ENCODE peak calls at places on chromosomes 2 and 18, in ten cellular contexts. One of them, this sample, is unnamed.

GRCh38 chr18:54780970-54781369 is 47.3 kb upstream of the RAB27B start:
- DNase-seq in Karpas-422: no peak
- DNase-seq in stimulated activated CD4-positive, alpha-beta T cell treated with anti-CD3 and anti-CD28 coated beads, Interleukin-2, amount 100 ng/mL, for 24 hours: no peak
- DNase-seq in NCI-H345: no peak
- DNase-seq in BE2C: no peak
- DNase-seq in activated CD4-positive, alpha-beta T cell treated with anti-CD3 and anti-CD28 coated beads, Interleukin-2, amount 50 U/mL, for 24 hours: no peak
- DNase-seq in RCC 7860: no peak
- DNase-seq in stomach: peak
- DNase-seq in T-helper 1 cell: no peak
- DNase-seq in AG08395: no peak
- DNase-seq in this sample: no peak

GRCh38 chr18:22639026-22639463 is 221.3 kb upstream of the CTAGE1 start:
- DNase-seq in Karpas-422: no peak
- DNase-seq in stimulated activated CD4-positive, alpha-beta T cell treated with anti-CD3 and anti-CD28 coated beads, Interleukin-2, amount 100 ng/mL, for 24 hours: no peak
- DNase-seq in NCI-H345: no peak
- DNase-seq in BE2C: no peak
- DNase-seq in activated CD4-positive, alpha-beta T cell treated with anti-CD3 and anti-CD28 coated beads, Interleukin-2, amount 50 U/mL, for 24 hours: no peak
- DNase-seq in RCC 7860: peak
- DNase-seq in stomach: no peak
- DNase-seq in T-helper 1 cell: no peak
- DNase-seq in AG08395: peak
- DNase-seq in this sample: no peak

GRCh38 chr2:72983500-72984039 is 66.3 kb downstream of the EMX1 start:
- DNase-seq in Karpas-422: no peak
- DNase-seq in stimulated activated CD4-positive, alpha-beta T cell treated with anti-CD3 and anti-CD28 coated beads, Interleukin-2, amount 100 ng/mL, for 24 hours: no peak
- DNase-seq in NCI-H345: no peak
- DNase-seq in BE2C: no peak
- DNase-seq in activated CD4-positive, alpha-beta T cell treated with anti-CD3 and anti-CD28 coated beads, Interleukin-2, amount 50 U/mL, for 24 hours: no peak
- DNase-seq in RCC 7860: no peak
- DNase-seq in stomach: peak
- DNase-seq in T-helper 1 cell: no peak
- DNase-seq in AG08395: no peak
- DNase-seq in this sample: no peak

GRCh38 chr2:220931491-220931890 is 640.6 kb downstream of the EPHA4 start:
- DNase-seq in Karpas-422: no peak
- DNase-seq in stimulated activated CD4-positive, alpha-beta T cell treated with anti-CD3 and anti-CD28 coated beads, Interleukin-2, amount 100 ng/mL, for 24 hours: no peak
- DNase-seq in NCI-H345: no peak
- DNase-seq in BE2C: no peak
- DNase-seq in activated CD4-positive, alpha-beta T cell treated with anti-CD3 and anti-CD28 coated beads, Interleukin-2, amount 50 U/mL, for 24 hours: no peak
- DNase-seq in RCC 7860: no peak
- DNase-seq in stomach: no peak
- DNase-seq in T-helper 1 cell: no peak
- DNase-seq in AG08395: no peak
- DNase-seq in this sample: no peak

GRCh38 chr2:74648009-74648443 is at the start of gene M1AP:
- DNase-seq in Karpas-422: no peak
- DNase-seq in stimulated activated CD4-positive, alpha-beta T cell treated with anti-CD3 and anti-CD28 coated beads, Interleukin-2, amount 100 ng/mL, for 24 hours: no peak
- DNase-seq in NCI-H345: no peak
- DNase-seq in BE2C: no peak
- DNase-seq in activated CD4-positive, alpha-beta T cell treated with anti-CD3 and anti-CD28 coated beads, Interleukin-2, amount 50 U/mL, for 24 hours: no peak
- DNase-seq in RCC 7860: no peak
- DNase-seq in stomach: peak
- DNase-seq in T-helper 1 cell: no peak
- DNase-seq in AG08395: no peak
- DNase-seq in this sample: peak

GRCh38 chr2:191714925-191715324 is 37.0 kb downstream of the NABP1 start:
- DNase-seq in Karpas-422: no peak
- DNase-seq in stimulated activated CD4-positive, alpha-beta T cell treated with anti-CD3 and anti-CD28 coated beads, Interleukin-2, amount 100 ng/mL, for 24 hours: no peak
- DNase-seq in NCI-H345: peak
- DNase-seq in BE2C: no peak
- DNase-seq in activated CD4-positive, alpha-beta T cell treated with anti-CD3 and anti-CD28 coated beads, Interleukin-2, amount 50 U/mL, for 24 hours: no peak
- DNase-seq in RCC 7860: no peak
- DNase-seq in stomach: no peak
- DNase-seq in T-helper 1 cell: no peak
- DNase-seq in AG08395: no peak
- DNase-seq in this sample: no peak

GRCh38 chr18:54739476-54739875 is 88.8 kb upstream of the RAB27B start:
- DNase-seq in Karpas-422: no peak
- DNase-seq in stimulated activated CD4-positive, alpha-beta T cell treated with anti-CD3 and anti-CD28 coated beads, Interleukin-2, amount 100 ng/mL, for 24 hours: no peak
- DNase-seq in NCI-H345: no peak
- DNase-seq in BE2C: no peak
- DNase-seq in activated CD4-positive, alpha-beta T cell treated with anti-CD3 and anti-CD28 coated beads, Interleukin-2, amount 50 U/mL, for 24 hours: no peak
- DNase-seq in RCC 7860: no peak
- DNase-seq in stomach: no peak
- DNase-seq in T-helper 1 cell: no peak
- DNase-seq in AG08395: no peak
- DNase-seq in this sample: no peak

GRCh38 chr2:233413529-233414272 is 59.4 kb downstream of the DGKD start:
- DNase-seq in Karpas-422: no peak
- DNase-seq in stimulated activated CD4-positive, alpha-beta T cell treated with anti-CD3 and anti-CD28 coated beads, Interleukin-2, amount 100 ng/mL, for 24 hours: peak
- DNase-seq in NCI-H345: peak
- DNase-seq in BE2C: peak
- DNase-seq in activated CD4-positive, alpha-beta T cell treated with anti-CD3 and anti-CD28 coated beads, Interleukin-2, amount 50 U/mL, for 24 hours: peak
- DNase-seq in RCC 7860: peak
- DNase-seq in stomach: peak
- DNase-seq in T-helper 1 cell: no peak
- DNase-seq in AG08395: peak
- DNase-seq in this sample: peak

GRCh38 chr2:9095226-9095625 is 91.7 kb upstream of the MBOAT2 start:
- DNase-seq in Karpas-422: no peak
- DNase-seq in stimulated activated CD4-positive, alpha-beta T cell treated with anti-CD3 and anti-CD28 coated beads, Interleukin-2, amount 100 ng/mL, for 24 hours: no peak
- DNase-seq in NCI-H345: no peak
- DNase-seq in BE2C: no peak
- DNase-seq in activated CD4-positive, alpha-beta T cell treated with anti-CD3 and anti-CD28 coated beads, Interleukin-2, amount 50 U/mL, for 24 hours: no peak
- DNase-seq in RCC 7860: no peak
- DNase-seq in stomach: no peak
- DNase-seq in T-helper 1 cell: no peak
- DNase-seq in AG08395: no peak
- DNase-seq in this sample: no peak

GRCh38 chr2:238471-239268 is 25.2 kb downstream of the SH3YL1 start:
- DNase-seq in Karpas-422: no peak
- DNase-seq in stimulated activated CD4-positive, alpha-beta T cell treated with anti-CD3 and anti-CD28 coated beads, Interleukin-2, amount 100 ng/mL, for 24 hours: no peak
- DNase-seq in NCI-H345: no peak
- DNase-seq in BE2C: no peak
- DNase-seq in activated CD4-positive, alpha-beta T cell treated with anti-CD3 and anti-CD28 coated beads, Interleukin-2, amount 50 U/mL, for 24 hours: no peak
- DNase-seq in RCC 7860: no peak
- DNase-seq in stomach: no peak
- DNase-seq in T-helper 1 cell: no peak
- DNase-seq in AG08395: no peak
- DNase-seq in this sample: no peak

GRCh38 chr2:3127710-3128109 is 249.9 kb downstream of the EIPR1 start:
- DNase-seq in Karpas-422: no peak
- DNase-seq in stimulated activated CD4-positive, alpha-beta T cell treated with anti-CD3 and anti-CD28 coated beads, Interleukin-2, amount 100 ng/mL, for 24 hours: no peak
- DNase-seq in NCI-H345: peak
- DNase-seq in BE2C: peak
- DNase-seq in activated CD4-positive, alpha-beta T cell treated with anti-CD3 and anti-CD28 coated beads, Interleukin-2, amount 50 U/mL, for 24 hours: no peak
- DNase-seq in RCC 7860: no peak
- DNase-seq in stomach: no peak
- DNase-seq in T-helper 1 cell: no peak
- DNase-seq in AG08395: no peak
- DNase-seq in this sample: no peak

GRCh38 chr2:224994221-224994843 is 47.9 kb downstream of the DOCK10 start:
- DNase-seq in Karpas-422: no peak
- DNase-seq in stimulated activated CD4-positive, alpha-beta T cell treated with anti-CD3 and anti-CD28 coated beads, Interleukin-2, amount 100 ng/mL, for 24 hours: no peak
- DNase-seq in NCI-H345: no peak
- DNase-seq in BE2C: no peak
- DNase-seq in activated CD4-positive, alpha-beta T cell treated with anti-CD3 and anti-CD28 coated beads, Interleukin-2, amount 50 U/mL, for 24 hours: no peak
- DNase-seq in RCC 7860: no peak
- DNase-seq in stomach: no peak
- DNase-seq in T-helper 1 cell: no peak
- DNase-seq in AG08395: no peak
- DNase-seq in this sample: no peak

GRCh38 chr2:16191431-16192200 is 251.3 kb downstream of the MYCN start:
- DNase-seq in Karpas-422: no peak
- DNase-seq in stimulated activated CD4-positive, alpha-beta T cell treated with anti-CD3 and anti-CD28 coated beads, Interleukin-2, amount 100 ng/mL, for 24 hours: no peak
- DNase-seq in NCI-H345: no peak
- DNase-seq in BE2C: peak
- DNase-seq in activated CD4-positive, alpha-beta T cell treated with anti-CD3 and anti-CD28 coated beads, Interleukin-2, amount 50 U/mL, for 24 hours: no peak
- DNase-seq in RCC 7860: no peak
- DNase-seq in stomach: no peak
- DNase-seq in T-helper 1 cell: no peak
- DNase-seq in AG08395: no peak
- DNase-seq in this sample: no peak

GRCh38 chr2:149653831-149654445 is 66.4 kb upstream of the MMADHC start:
- DNase-seq in Karpas-422: no peak
- DNase-seq in stimulated activated CD4-positive, alpha-beta T cell treated with anti-CD3 and anti-CD28 coated beads, Interleukin-2, amount 100 ng/mL, for 24 hours: no peak
- DNase-seq in NCI-H345: no peak
- DNase-seq in BE2C: no peak
- DNase-seq in activated CD4-positive, alpha-beta T cell treated with anti-CD3 and anti-CD28 coated beads, Interleukin-2, amount 50 U/mL, for 24 hours: no peak
- DNase-seq in RCC 7860: no peak
- DNase-seq in stomach: no peak
- DNase-seq in T-helper 1 cell: no peak
- DNase-seq in AG08395: no peak
- DNase-seq in this sample: no peak

GRCh38 chr2:185484601-185485000 is 254.0 kb upstream of the FSIP2 start:
- DNase-seq in Karpas-422: no peak
- DNase-seq in stimulated activated CD4-positive, alpha-beta T cell treated with anti-CD3 and anti-CD28 coated beads, Interleukin-2, amount 100 ng/mL, for 24 hours: no peak
- DNase-seq in NCI-H345: no peak
- DNase-seq in BE2C: no peak
- DNase-seq in activated CD4-positive, alpha-beta T cell treated with anti-CD3 and anti-CD28 coated beads, Interleukin-2, amount 50 U/mL, for 24 hours: no peak
- DNase-seq in RCC 7860: no peak
- DNase-seq in stomach: no peak
- DNase-seq in T-helper 1 cell: no peak
- DNase-seq in AG08395: no peak
- DNase-seq in this sample: peak

GRCh38 chr18:35062408-35062807 is 21.2 kb downstream of the MAPRE2 start:
- DNase-seq in Karpas-422: no peak
- DNase-seq in stimulated activated CD4-positive, alpha-beta T cell treated with anti-CD3 and anti-CD28 coated beads, Interleukin-2, amount 100 ng/mL, for 24 hours: no peak
- DNase-seq in NCI-H345: no peak
- DNase-seq in BE2C: no peak
- DNase-seq in activated CD4-positive, alpha-beta T cell treated with anti-CD3 and anti-CD28 coated beads, Interleukin-2, amount 50 U/mL, for 24 hours: no peak
- DNase-seq in RCC 7860: no peak
- DNase-seq in stomach: no peak
- DNase-seq in T-helper 1 cell: no peak
- DNase-seq in AG08395: no peak
- DNase-seq in this sample: no peak

GRCh38 chr18:6058941-6059340 is 163.6 kb upstream of the TMEM200C start:
- DNase-seq in Karpas-422: no peak
- DNase-seq in stimulated activated CD4-positive, alpha-beta T cell treated with anti-CD3 and anti-CD28 coated beads, Interleukin-2, amount 100 ng/mL, for 24 hours: no peak
- DNase-seq in NCI-H345: peak
- DNase-seq in BE2C: no peak
- DNase-seq in activated CD4-positive, alpha-beta T cell treated with anti-CD3 and anti-CD28 coated beads, Interleukin-2, amount 50 U/mL, for 24 hours: no peak
- DNase-seq in RCC 7860: no peak
- DNase-seq in stomach: no peak
- DNase-seq in T-helper 1 cell: no peak
- DNase-seq in AG08395: peak
- DNase-seq in this sample: no peak

GRCh38 chr2:181407171-181407570 is 50.0 kb upstream of the ITGA4 start:
- DNase-seq in Karpas-422: no peak
- DNase-seq in stimulated activated CD4-positive, alpha-beta T cell treated with anti-CD3 and anti-CD28 coated beads, Interleukin-2, amount 100 ng/mL, for 24 hours: no peak
- DNase-seq in NCI-H345: no peak
- DNase-seq in BE2C: no peak
- DNase-seq in activated CD4-positive, alpha-beta T cell treated with anti-CD3 and anti-CD28 coated beads, Interleukin-2, amount 50 U/mL, for 24 hours: no peak
- DNase-seq in RCC 7860: no peak
- DNase-seq in stomach: no peak
- DNase-seq in T-helper 1 cell: no peak
- DNase-seq in AG08395: no peak
- DNase-seq in this sample: no peak

GRCh38 chr2:109027702-109028101 is 38.7 kb upstream of the EDAR start:
- DNase-seq in Karpas-422: no peak
- DNase-seq in stimulated activated CD4-positive, alpha-beta T cell treated with anti-CD3 and anti-CD28 coated beads, Interleukin-2, amount 100 ng/mL, for 24 hours: no peak
- DNase-seq in NCI-H345: no peak
- DNase-seq in BE2C: no peak
- DNase-seq in activated CD4-positive, alpha-beta T cell treated with anti-CD3 and anti-CD28 coated beads, Interleukin-2, amount 50 U/mL, for 24 hours: no peak
- DNase-seq in RCC 7860: no peak
- DNase-seq in stomach: no peak
- DNase-seq in T-helper 1 cell: no peak
- DNase-seq in AG08395: no peak
- DNase-seq in this sample: no peak

GRCh38 chr18:45359275-45360009 is 255.8 kb upstream of the SLC14A2 start:
- DNase-seq in Karpas-422: no peak
- DNase-seq in stimulated activated CD4-positive, alpha-beta T cell treated with anti-CD3 and anti-CD28 coated beads, Interleukin-2, amount 100 ng/mL, for 24 hours: no peak
- DNase-seq in NCI-H345: peak
- DNase-seq in BE2C: peak
- DNase-seq in activated CD4-positive, alpha-beta T cell treated with anti-CD3 and anti-CD28 coated beads, Interleukin-2, amount 50 U/mL, for 24 hours: no peak
- DNase-seq in RCC 7860: peak
- DNase-seq in stomach: peak
- DNase-seq in T-helper 1 cell: no peak
- DNase-seq in AG08395: no peak
- DNase-seq in this sample: no peak

GRCh38 chr2:7480431-7480830 is 563.2 kb downstream of the RNF144A start:
- DNase-seq in Karpas-422: no peak
- DNase-seq in stimulated activated CD4-positive, alpha-beta T cell treated with anti-CD3 and anti-CD28 coated beads, Interleukin-2, amount 100 ng/mL, for 24 hours: no peak
- DNase-seq in NCI-H345: no peak
- DNase-seq in BE2C: no peak
- DNase-seq in activated CD4-positive, alpha-beta T cell treated with anti-CD3 and anti-CD28 coated beads, Interleukin-2, amount 50 U/mL, for 24 hours: no peak
- DNase-seq in RCC 7860: no peak
- DNase-seq in stomach: no peak
- DNase-seq in T-helper 1 cell: no peak
- DNase-seq in AG08395: no peak
- DNase-seq in this sample: no peak

GRCh38 chr18:62164855-62165487 is 21.9 kb downstream of the PIGN start:
- DNase-seq in Karpas-422: no peak
- DNase-seq in stimulated activated CD4-positive, alpha-beta T cell treated with anti-CD3 and anti-CD28 coated beads, Interleukin-2, amount 100 ng/mL, for 24 hours: no peak
- DNase-seq in NCI-H345: no peak
- DNase-seq in BE2C: no peak
- DNase-seq in activated CD4-positive, alpha-beta T cell treated with anti-CD3 and anti-CD28 coated beads, Interleukin-2, amount 50 U/mL, for 24 hours: no peak
- DNase-seq in RCC 7860: no peak
- DNase-seq in stomach: no peak
- DNase-seq in T-helper 1 cell: no peak
- DNase-seq in AG08395: no peak
- DNase-seq in this sample: no peak

GRCh38 chr2:97697252-97698235 is 15.8 kb upstream of the ZAP70 start:
- DNase-seq in Karpas-422: peak
- DNase-seq in stimulated activated CD4-positive, alpha-beta T cell treated with anti-CD3 and anti-CD28 coated beads, Interleukin-2, amount 100 ng/mL, for 24 hours: peak
- DNase-seq in NCI-H345: peak
- DNase-seq in BE2C: peak
- DNase-seq in activated CD4-positive, alpha-beta T cell treated with anti-CD3 and anti-CD28 coated beads, Interleukin-2, amount 50 U/mL, for 24 hours: peak
- DNase-seq in RCC 7860: peak
- DNase-seq in stomach: peak
- DNase-seq in T-helper 1 cell: peak
- DNase-seq in AG08395: peak
- DNase-seq in this sample: peak

GRCh38 chr2:237435844-237436590 is 22.1 kb upstream of the COL6A3 start:
- DNase-seq in Karpas-422: peak
- DNase-seq in stimulated activated CD4-positive, alpha-beta T cell treated with anti-CD3 and anti-CD28 coated beads, Interleukin-2, amount 100 ng/mL, for 24 hours: no peak
- DNase-seq in NCI-H345: no peak
- DNase-seq in BE2C: no peak
- DNase-seq in activated CD4-positive, alpha-beta T cell treated with anti-CD3 and anti-CD28 coated beads, Interleukin-2, amount 50 U/mL, for 24 hours: no peak
- DNase-seq in RCC 7860: peak
- DNase-seq in stomach: no peak
- DNase-seq in T-helper 1 cell: no peak
- DNase-seq in AG08395: peak
- DNase-seq in this sample: no peak

GRCh38 chr2:38128653-38129052 is 52.7 kb upstream of the CYP1B1 start:
- DNase-seq in Karpas-422: peak
- DNase-seq in stimulated activated CD4-positive, alpha-beta T cell treated with anti-CD3 and anti-CD28 coated beads, Interleukin-2, amount 100 ng/mL, for 24 hours: no peak
- DNase-seq in NCI-H345: no peak
- DNase-seq in BE2C: no peak
- DNase-seq in activated CD4-positive, alpha-beta T cell treated with anti-CD3 and anti-CD28 coated beads, Interleukin-2, amount 50 U/mL, for 24 hours: no peak
- DNase-seq in RCC 7860: no peak
- DNase-seq in stomach: no peak
- DNase-seq in T-helper 1 cell: no peak
- DNase-seq in AG08395: no peak
- DNase-seq in this sample: no peak

GRCh38 chr18:11909597-11910026 is 1.5 kb upstream of the MPPE1 start:
- DNase-seq in Karpas-422: no peak
- DNase-seq in stimulated activated CD4-positive, alpha-beta T cell treated with anti-CD3 and anti-CD28 coated beads, Interleukin-2, amount 100 ng/mL, for 24 hours: no peak
- DNase-seq in NCI-H345: no peak
- DNase-seq in BE2C: no peak
- DNase-seq in activated CD4-positive, alpha-beta T cell treated with anti-CD3 and anti-CD28 coated beads, Interleukin-2, amount 50 U/mL, for 24 hours: no peak
- DNase-seq in RCC 7860: no peak
- DNase-seq in stomach: no peak
- DNase-seq in T-helper 1 cell: peak
- DNase-seq in AG08395: peak
- DNase-seq in this sample: no peak

GRCh38 chr2:55160422-55160821 is 71.7 kb downstream of the CLHC1 start:
- DNase-seq in Karpas-422: no peak
- DNase-seq in stimulated activated CD4-positive, alpha-beta T cell treated with anti-CD3 and anti-CD28 coated beads, Interleukin-2, amount 100 ng/mL, for 24 hours: no peak
- DNase-seq in NCI-H345: no peak
- DNase-seq in BE2C: no peak
- DNase-seq in activated CD4-positive, alpha-beta T cell treated with anti-CD3 and anti-CD28 coated beads, Interleukin-2, amount 50 U/mL, for 24 hours: no peak
- DNase-seq in RCC 7860: no peak
- DNase-seq in stomach: no peak
- DNase-seq in T-helper 1 cell: no peak
- DNase-seq in AG08395: no peak
- DNase-seq in this sample: no peak

GRCh38 chr18:74303936-74304335 is 11.7 kb upstream of the C18orf63 start:
- DNase-seq in Karpas-422: no peak
- DNase-seq in stimulated activated CD4-positive, alpha-beta T cell treated with anti-CD3 and anti-CD28 coated beads, Interleukin-2, amount 100 ng/mL, for 24 hours: no peak
- DNase-seq in NCI-H345: no peak
- DNase-seq in BE2C: no peak
- DNase-seq in activated CD4-positive, alpha-beta T cell treated with anti-CD3 and anti-CD28 coated beads, Interleukin-2, amount 50 U/mL, for 24 hours: no peak
- DNase-seq in RCC 7860: peak
- DNase-seq in stomach: no peak
- DNase-seq in T-helper 1 cell: no peak
- DNase-seq in AG08395: peak
- DNase-seq in this sample: no peak